ENCODE peak calls at places on chromosomes 12 and 14, in nine cellular contexts. Q, L, V, H, M, U, N, A and S are unnamed samples.

GRCh38 chr12:132158677-132159554 is 14.7 kb downstream of the NOC4L start:
- DNase-seq in Q (no peak), L (no peak), V (no peak), H (no peak), M (no peak), U (peak; percentile 5), N (no peak), A (no peak), S (no peak)

GRCh38 chr14:61334197-61334701 is 12.9 kb downstream of the PRKCH start:
- DNase-seq in Q (no peak), L (no peak), V (no peak), H (no peak), M (no peak), U (no peak), N (no peak), A (no peak), S (no peak)

GRCh38 chr12:3216726-3217682 is 139.8 kb downstream of the TSPAN9 start:
- DNase-seq in Q (peak; percentile 64), L (no peak), V (no peak), H (no peak), M (no peak), U (no peak), N (no peak), A (peak; percentile 69), S (no peak)

GRCh38 chr14:95495538-95496025 is 20.9 kb downstream of the SYNE3 start:
- DNase-seq in Q (no peak), L (no peak), V (peak; percentile 52), H (peak; percentile 92), M (no peak), U (no peak), N (no peak), A (no peak), S (no peak)

GRCh38 chr12:30694412-30694955 is 1.2 kb downstream of the IPO8 start:
- DNase-seq in Q (no peak), L (no peak), V (no peak), H (peak; percentile 21), M (peak; percentile 22), U (no peak), N (no peak), A (no peak), S (no peak)

GRCh38 chr12:58583541-58583940 is 336.8 kb downstream of the LRIG3 start:
- DNase-seq in Q (no peak), L (no peak), V (no peak), H (no peak), M (no peak), U (no peak), N (no peak), A (peak; percentile 60), S (no peak)

GRCh38 chr12:19158909-19159308 is 29.4 kb downstream of the PLEKHA5 start:
- DNase-seq in Q (no peak), L (no peak), V (no peak), H (no peak), M (no peak), U (no peak), N (no peak), A (no peak), S (no peak)

GRCh38 chr12:53090559-53090958 is 6.9 kb upstream of the IGFBP6 start:
- DNase-seq in Q (no peak), L (no peak), V (no peak), H (no peak), M (no peak), U (no peak), N (no peak), A (no peak), S (no peak)

GRCh38 chr14:68392393-68393085 is 400.3 kb downstream of the ZFP36L1 start:
- DNase-seq in Q (no peak), L (no peak), V (peak; percentile 52), H (peak; percentile 9), M (no peak), U (peak; percentile 46), N (peak; percentile 46), A (no peak), S (no peak)

GRCh38 chr12:116053479-116054195 is 223.9 kb downstream of the MED13L start:
- DNase-seq in Q (no peak), L (peak; percentile 71), V (no peak), H (no peak), M (no peak), U (no peak), N (no peak), A (peak; percentile 83), S (no peak)

GRCh38 chr12:6372403-6373003 is 2.9 kb downstream of the SCNN1A start:
- DNase-seq in Q (peak; percentile 71), L (peak; percentile 44), V (no peak), H (no peak), M (peak; percentile 39), U (no peak), N (peak; percentile 59), A (peak; percentile 83), S (no peak)

GRCh38 chr14:74538411-74539391 is 45.1 kb downstream of the ISCA2 start:
- DNase-seq in Q (no peak), L (no peak), V (no peak), H (no peak), M (no peak), U (no peak), N (no peak), A (no peak), S (no peak)